ENCODE peak calls at places on chromosomes 5 and 9, in four cellular contexts. One of them, this sample, is unnamed.

GRCh38 chr5:164475339-164475977 is 970.0 kb downstream of the MAT2B start:
- DNase-seq in astrocyte of the spinal cord: peak
- DNase-seq in cardiac muscle cell: peak
- DNase-seq in fibroblast of lung: peak
- DNase-seq in this sample: peak

GRCh38 chr5:76469656-76470290 is 66.7 kb downstream of the IQGAP2 start:
- DNase-seq in astrocyte of the spinal cord: no peak
- DNase-seq in cardiac muscle cell: no peak
- DNase-seq in fibroblast of lung: peak
- DNase-seq in this sample: no peak

GRCh38 chr5:109532773-109533364 is 123.1 kb upstream of the PJA2 start:
- DNase-seq in astrocyte of the spinal cord: no peak
- DNase-seq in cardiac muscle cell: no peak
- DNase-seq in fibroblast of lung: no peak
- DNase-seq in this sample: no peak

GRCh38 chr5:135185461-135186075 is 151.5 kb upstream of the PITX1 start:
- DNase-seq in astrocyte of the spinal cord: peak
- DNase-seq in cardiac muscle cell: no peak
- DNase-seq in fibroblast of lung: peak
- DNase-seq in this sample: no peak

GRCh38 chr5:150488519-150489357 is 19.2 kb upstream of the NDST1 start:
- DNase-seq in astrocyte of the spinal cord: peak
- DNase-seq in cardiac muscle cell: no peak
- DNase-seq in fibroblast of lung: peak
- DNase-seq in this sample: peak

GRCh38 chr9:99075246-99075912 is 29.5 kb upstream of the TGFBR1 start:
- DNase-seq in astrocyte of the spinal cord: peak
- DNase-seq in cardiac muscle cell: no peak
- DNase-seq in fibroblast of lung: no peak
- DNase-seq in this sample: no peak

GRCh38 chr5:137461636-137462596 is 37.2 kb downstream of the SPOCK1 start:
- DNase-seq in astrocyte of the spinal cord: no peak
- DNase-seq in cardiac muscle cell: no peak
- DNase-seq in fibroblast of lung: no peak
- DNase-seq in this sample: no peak

GRCh38 chr9:87194471-87194870 is 247.2 kb upstream of the GAS1 start:
- DNase-seq in astrocyte of the spinal cord: peak
- DNase-seq in cardiac muscle cell: no peak
- DNase-seq in fibroblast of lung: peak
- DNase-seq in this sample: no peak

GRCh38 chr9:90009447-90009846 is 404.6 kb downstream of the GADD45G start:
- DNase-seq in astrocyte of the spinal cord: no peak
- DNase-seq in cardiac muscle cell: no peak
- DNase-seq in fibroblast of lung: no peak
- DNase-seq in this sample: peak

GRCh38 chr5:373710-374602 is 52.4 kb downstream of the AHRR start:
- DNase-seq in astrocyte of the spinal cord: peak
- DNase-seq in cardiac muscle cell: peak
- DNase-seq in fibroblast of lung: peak
- DNase-seq in this sample: peak

GRCh38 chr9:137838576-137838975 is 39.0 kb upstream of the CACNA1B start:
- DNase-seq in astrocyte of the spinal cord: no peak
- DNase-seq in cardiac muscle cell: no peak
- DNase-seq in fibroblast of lung: no peak
- DNase-seq in this sample: no peak

GRCh38 chr9:136722093-136722968 is 10.0 kb downstream of the DIPK1B start:
- DNase-seq in astrocyte of the spinal cord: no peak
- DNase-seq in cardiac muscle cell: no peak
- DNase-seq in fibroblast of lung: no peak
- DNase-seq in this sample: no peak

GRCh38 chr9:136719212-136719880 is 7.0 kb downstream of the DIPK1B start:
- DNase-seq in astrocyte of the spinal cord: no peak
- DNase-seq in cardiac muscle cell: no peak
- DNase-seq in fibroblast of lung: no peak
- DNase-seq in this sample: no peak

GRCh38 chr9:136721339-136722092 is 9.1 kb downstream of the DIPK1B start:
- DNase-seq in astrocyte of the spinal cord: peak
- DNase-seq in cardiac muscle cell: no peak
- DNase-seq in fibroblast of lung: peak
- DNase-seq in this sample: no peak

GRCh38 chr9:136720251-136720886 is 8.0 kb downstream of the DIPK1B start:
- DNase-seq in astrocyte of the spinal cord: peak
- DNase-seq in cardiac muscle cell: no peak
- DNase-seq in fibroblast of lung: no peak
- DNase-seq in this sample: no peak

GRCh38 chr9:136720887-136721338 is 8.5 kb downstream of the DIPK1B start:
- DNase-seq in astrocyte of the spinal cord: no peak
- DNase-seq in cardiac muscle cell: no peak
- DNase-seq in fibroblast of lung: no peak
- DNase-seq in this sample: no peak
- H3K4me3 ChIP-seq in astrocyte of the spinal cord: no peak
- H3K4me3 ChIP-seq in cardiac muscle cell: no peak
- H3K4me3 ChIP-seq in fibroblast of lung: no peak
- H3K4me3 ChIP-seq in this sample: no peak

DNA sequence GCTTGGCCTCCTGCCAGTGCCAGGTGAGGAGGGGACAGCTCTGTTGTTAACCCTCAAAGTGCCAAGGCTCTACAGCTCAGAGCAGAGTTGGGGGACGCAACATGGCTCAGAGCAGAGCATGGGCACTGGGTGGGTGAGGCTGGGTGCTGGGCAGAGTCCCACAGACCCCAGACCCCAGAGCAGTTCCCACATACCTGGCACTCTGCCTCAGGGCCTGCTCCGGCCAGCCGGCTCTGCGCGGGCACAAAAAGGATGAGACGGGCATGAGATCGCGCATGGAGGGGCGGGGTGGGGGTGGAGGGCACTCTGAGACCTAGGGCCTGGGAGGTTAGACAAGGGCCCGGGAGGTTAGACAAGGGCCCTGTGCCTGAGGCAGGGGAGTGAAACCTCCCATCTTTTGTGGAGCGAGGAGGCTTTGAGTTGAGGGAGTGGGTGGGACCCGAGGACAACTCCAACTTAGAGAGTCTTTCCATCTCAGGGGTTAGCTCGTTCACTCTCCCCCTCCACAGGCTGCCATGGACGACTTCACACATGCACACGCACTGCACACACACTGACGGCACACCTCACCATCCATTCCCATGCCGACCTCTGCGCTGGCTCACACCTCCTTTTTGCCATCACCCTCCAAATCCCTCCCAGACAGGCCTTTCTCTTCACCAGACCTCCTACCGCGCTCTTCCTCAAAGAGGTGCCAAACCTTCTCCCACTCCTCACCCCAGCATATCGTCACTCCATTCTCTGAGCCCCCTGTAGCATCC is 22.0 kb downstream of the PCDH1 start:
- DNase-seq in astrocyte of the spinal cord: no peak
- DNase-seq in cardiac muscle cell: no peak
- DNase-seq in fibroblast of lung: no peak
- DNase-seq in this sample: no peak
- H3K4me3 ChIP-seq in astrocyte of the spinal cord: no peak
- H3K4me3 ChIP-seq in cardiac muscle cell: no peak
- H3K4me3 ChIP-seq in fibroblast of lung: no peak
- H3K4me3 ChIP-seq in this sample: no peak

DNA sequence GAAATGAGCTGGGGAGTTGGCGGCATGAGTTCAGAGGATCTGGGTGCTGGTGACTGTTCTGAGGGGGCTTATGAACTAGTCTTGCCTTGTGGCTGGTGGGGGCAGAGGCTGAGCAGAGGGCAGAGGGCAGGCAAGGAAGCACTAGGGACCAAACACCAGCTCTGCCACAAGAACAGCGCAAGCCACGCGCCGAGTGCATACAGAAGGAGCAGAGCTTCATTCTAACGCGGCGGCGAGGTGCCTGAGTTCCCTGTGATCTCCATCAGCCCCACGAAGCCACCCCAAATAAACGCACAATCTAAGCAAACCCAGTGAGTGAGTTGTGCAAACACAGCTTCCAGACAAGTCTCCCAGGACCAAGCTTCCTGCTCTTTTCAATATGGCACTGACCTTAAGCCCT is 110.6 kb upstream of the ALDH1B1 start:
- DNase-seq in astrocyte of the spinal cord: no peak
- DNase-seq in cardiac muscle cell: no peak
- DNase-seq in fibroblast of lung: no peak
- DNase-seq in this sample: no peak
- H3K4me3 ChIP-seq in astrocyte of the spinal cord: no peak
- H3K4me3 ChIP-seq in cardiac muscle cell: no peak
- H3K4me3 ChIP-seq in fibroblast of lung: no peak
- H3K4me3 ChIP-seq in this sample: no peak

GRCh38 chr9:134545213-134546211 is 96.1 kb upstream of the COL5A1 start:
- DNase-seq in astrocyte of the spinal cord: peak
- DNase-seq in cardiac muscle cell: no peak
- DNase-seq in fibroblast of lung: peak
- DNase-seq in this sample: no peak
- H3K4me3 ChIP-seq in astrocyte of the spinal cord: no peak
- H3K4me3 ChIP-seq in cardiac muscle cell: no peak
- H3K4me3 ChIP-seq in fibroblast of lung: no peak
- H3K4me3 ChIP-seq in this sample: no peak

GRCh38 chr5:17180957-17181723 is 36.3 kb upstream of the BASP1 start:
- DNase-seq in astrocyte of the spinal cord: peak
- DNase-seq in cardiac muscle cell: no peak
- DNase-seq in fibroblast of lung: peak
- DNase-seq in this sample: no peak
- H3K4me3 ChIP-seq in astrocyte of the spinal cord: no peak
- H3K4me3 ChIP-seq in cardiac muscle cell: no peak
- H3K4me3 ChIP-seq in fibroblast of lung: no peak
- H3K4me3 ChIP-seq in this sample: no peak

DNA sequence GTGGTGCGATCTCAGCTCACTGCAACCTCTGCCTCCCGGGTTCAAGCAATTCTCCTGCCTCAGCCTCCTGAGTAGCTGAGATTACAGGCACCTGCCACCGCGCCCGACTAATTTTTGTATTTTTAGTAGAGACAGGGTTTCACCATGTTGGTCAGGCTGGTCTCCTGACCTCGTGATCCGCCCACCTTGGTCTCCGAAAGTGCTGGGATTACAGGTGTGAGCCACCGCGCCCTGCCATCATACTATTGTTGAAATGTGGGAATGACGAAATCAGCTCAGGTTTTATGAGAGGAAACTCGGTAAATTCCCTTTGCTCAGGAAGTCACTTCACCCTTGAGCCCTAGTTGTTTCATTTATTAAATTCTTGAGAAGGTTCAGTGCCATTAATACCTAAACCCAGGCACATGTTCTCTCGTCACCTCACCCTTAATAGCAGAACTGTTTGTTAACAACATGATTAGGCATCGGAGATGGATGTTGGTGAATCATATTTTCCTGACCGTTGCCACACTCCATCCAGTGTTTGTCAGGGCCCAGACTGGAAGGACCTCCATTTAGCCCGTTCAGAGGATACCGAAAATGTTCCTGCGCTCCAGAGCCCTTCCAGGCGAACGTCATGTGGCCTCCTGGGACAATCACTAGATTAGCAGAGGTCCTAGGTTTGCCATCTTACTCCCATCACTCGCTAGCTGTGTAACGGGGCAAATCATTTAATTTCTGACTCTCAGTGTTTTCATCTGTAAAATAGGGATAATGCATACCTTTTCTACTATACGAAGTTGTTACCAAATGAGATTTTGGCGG is 20.0 kb upstream of the CREBRF start:
- DNase-seq in astrocyte of the spinal cord: no peak
- DNase-seq in cardiac muscle cell: no peak
- DNase-seq in fibroblast of lung: no peak
- DNase-seq in this sample: peak
- H3K4me3 ChIP-seq in astrocyte of the spinal cord: no peak
- H3K4me3 ChIP-seq in cardiac muscle cell: no peak
- H3K4me3 ChIP-seq in fibroblast of lung: no peak
- H3K4me3 ChIP-seq in this sample: peak

GRCh38 chr9:20476912-20477311 is 145.4 kb downstream of the MLLT3 start:
- DNase-seq in astrocyte of the spinal cord: peak
- DNase-seq in cardiac muscle cell: peak
- DNase-seq in fibroblast of lung: no peak
- DNase-seq in this sample: no peak
- H3K4me3 ChIP-seq in astrocyte of the spinal cord: no peak
- H3K4me3 ChIP-seq in cardiac muscle cell: no peak
- H3K4me3 ChIP-seq in fibroblast of lung: no peak
- H3K4me3 ChIP-seq in this sample: no peak

GRCh38 chr9:83236029-83236696 is 173.2 kb upstream of the RASEF start:
- DNase-seq in astrocyte of the spinal cord: no peak
- DNase-seq in cardiac muscle cell: no peak
- DNase-seq in fibroblast of lung: no peak
- DNase-seq in this sample: no peak

GRCh38 chr9:83234541-83234940 is 171.6 kb upstream of the RASEF start:
- DNase-seq in astrocyte of the spinal cord: no peak
- DNase-seq in cardiac muscle cell: no peak
- DNase-seq in fibroblast of lung: no peak
- DNase-seq in this sample: no peak

GRCh38 chr9:83233647-83234046 is 170.7 kb upstream of the RASEF start:
- DNase-seq in astrocyte of the spinal cord: no peak
- DNase-seq in cardiac muscle cell: no peak
- DNase-seq in fibroblast of lung: no peak
- DNase-seq in this sample: no peak

GRCh38 chr9:83235524-83235923 is 172.6 kb upstream of the RASEF start:
- DNase-seq in astrocyte of the spinal cord: no peak
- DNase-seq in cardiac muscle cell: no peak
- DNase-seq in fibroblast of lung: no peak
- DNase-seq in this sample: no peak

GRCh38 chr9:83231039-83231438 is 168.1 kb upstream of the RASEF start:
- DNase-seq in astrocyte of the spinal cord: no peak
- DNase-seq in cardiac muscle cell: no peak
- DNase-seq in fibroblast of lung: peak
- DNase-seq in this sample: peak
- H3K4me3 ChIP-seq in astrocyte of the spinal cord: no peak
- H3K4me3 ChIP-seq in cardiac muscle cell: no peak
- H3K4me3 ChIP-seq in fibroblast of lung: no peak
- H3K4me3 ChIP-seq in this sample: no peak